ENCODE peak calls at places on chromosome 2, in four cellular contexts. X, S, H and Y are unnamed samples.
A peak's percentile ranks its signal among the peaks of the same experiment; 100 is the strongest.

GRCh38 chr2:45450633-45451032 is 160.4 kb downstream of the SRBD1 start:
- DNase-seq in X (no peak), S (no peak), H (no peak), Y (no peak)

GRCh38 chr2:76491503-76491902 is 780.8 kb upstream of the GCFC2 start:
- DNase-seq in X (no peak), S (no peak), H (no peak), Y (no peak)

GRCh38 chr2:240881913-240882312 is 13.3 kb downstream of the AGXT start:
- DNase-seq in X (no peak), S (no peak), H (no peak), Y (no peak)

GRCh38 chr2:240362826-240363717 is 72.4 kb upstream of the GPC1 start:
- DNase-seq in X (no peak), S (no peak), H (no peak), Y (no peak)

GRCh38 chr2:240125749-240126148 is 10.4 kb downstream of the COPS9 start:
- DNase-seq in X (no peak), S (no peak), H (peak; percentile 64), Y (no peak)

GRCh38 chr2:241842620-241843211 is 16.0 kb downstream of the PDCD1 start:
- DNase-seq in X (no peak), S (no peak), H (peak; percentile 79), Y (no peak)

GRCh38 chr2:190283783-190284182 is 35.8 kb downstream of the HIBCH start:
- DNase-seq in X (peak; percentile 62), S (peak; percentile 13), H (no peak), Y (peak; percentile 44)

GRCh38 chr2:70534183-70534836 is 19.3 kb downstream of the TGFA start:
- DNase-seq in X (no peak), S (no peak), H (no peak), Y (no peak)

GRCh38 chr2:37829202-37829601 is 95.9 kb upstream of the RMDN2 start:
- DNase-seq in X (peak; percentile 81), S (peak; percentile 90), H (no peak), Y (peak; percentile 99)

GRCh38 chr2:84393829-84394228 is 65.3 kb downstream of the SUCLG1 start:
- DNase-seq in X (no peak), S (no peak), H (no peak), Y (peak; percentile 18)

GRCh38 chr2:72149556-72150156 is 2.0 kb upstream of the CYP26B1 start:
- DNase-seq in X (no peak), S (no peak), H (peak; percentile 71), Y (no peak)

GRCh38 chr2:134367915-134368911 is 114.3 kb downstream of the MGAT5 start:
- DNase-seq in X (peak; percentile 88), S (peak; percentile 30), H (no peak), Y (no peak)

GRCh38 chr2:25473758-25474335 is 132.1 kb upstream of the DNMT3A start:
- DNase-seq in X (peak; percentile 42), S (no peak), H (no peak), Y (no peak)

GRCh38 chr2:61535449-61535848 is 2.7 kb downstream of the XPO1 start:
- DNase-seq in X (peak; percentile 12), S (no peak), H (no peak), Y (no peak)

GRCh38 chr2:46520108-46520507 is 40.7 kb downstream of the TMEM247 start:
- DNase-seq in X (no peak), S (no peak), H (no peak), Y (peak; percentile 67)

GRCh38 chr2:186059096-186059495 is 320.5 kb downstream of the FSIP2 start:
- DNase-seq in X (no peak), S (no peak), H (no peak), Y (no peak)

GRCh38 chr2:100756704-100757103 is 63.2 kb upstream of the NPAS2 start:
- DNase-seq in X (peak; percentile 47), S (no peak), H (no peak), Y (no peak)

GRCh38 chr2:80074321-80074720 is 230.2 kb downstream of the LRRTM1 start:
- DNase-seq in X (no peak), S (no peak), H (no peak), Y (no peak)

GRCh38 chr2:66766582-66766981 is 331.7 kb downstream of the MEIS1 start:
- DNase-seq in X (no peak), S (no peak), H (no peak), Y (no peak)
- TF ChIP-seq CTCF in X (no peak), S (no peak), H (no peak), Y (no peak)

GRCh38 chr2:168495524-168495923 is 39.5 kb downstream of the CERS6 start:
- DNase-seq in X (no peak), S (no peak), H (no peak), Y (no peak)

GRCh38 chr2:168490916-168491605 is 35.0 kb downstream of the CERS6 start:
- DNase-seq in X (no peak), S (no peak), H (no peak), Y (no peak)

GRCh38 chr2:168499500-168499899 is 43.4 kb downstream of the CERS6 start:
- DNase-seq in X (no peak), S (no peak), H (no peak), Y (no peak)

GRCh38 chr2:168490015-168490874 is 34.2 kb downstream of the CERS6 start:
- DNase-seq in X (peak; percentile 76), S (no peak), H (no peak), Y (no peak)

GRCh38 chr2:168494190-168494711 is 38.2 kb downstream of the CERS6 start:
- DNase-seq in X (no peak), S (no peak), H (no peak), Y (no peak)
- TF ChIP-seq CTCF in X (peak; percentile 27), S (peak; percentile 20), H (no peak), Y (no peak)

GRCh38 chr2:169478339-169478738 is 955 bp upstream of the BBS5 start:
- DNase-seq in X (no peak), S (no peak), H (no peak), Y (peak; percentile 46)

GRCh38 chr2:169476459-169476858 is 2.8 kb upstream of the BBS5 start:
- DNase-seq in X (peak; percentile 38), S (no peak), H (no peak), Y (no peak)

GRCh38 chr2:169480079-169480465 is 778 bp downstream of the BBS5 start:
- DNase-seq in X (peak; percentile 3), S (no peak), H (no peak), Y (peak; percentile 8)

GRCh38 chr2:169478745-169479256 is 493 bp upstream of the BBS5 start:
- DNase-seq in X (no peak), S (no peak), H (no peak), Y (no peak)

GRCh38 chr2:169479257-169480078 is at the start of gene BBS5:
- DNase-seq in X (peak; percentile 90), S (peak; percentile 58), H (peak; percentile 85), Y (peak; percentile 87)
- TF ChIP-seq CTCF in X (peak; percentile 59), S (peak; percentile 62), H (no peak), Y (peak; percentile 54)

GRCh38 chr2:8544786-8545631 is 136.8 kb upstream of the ID2 start:
- DNase-seq in X (peak; percentile 83), S (peak; percentile 79), H (peak; percentile 76), Y (peak; percentile 93)
- TF ChIP-seq CTCF in X (peak; percentile 55), S (peak; percentile 47), H (no peak), Y (peak; percentile 59)

GRCh38 chr2:168246072-168246482 is 1.3 kb downstream of the STK39 start:
- DNase-seq in X (no peak), S (no peak), H (no peak), Y (no peak)

GRCh38 chr2:168247341-168248305 is at the start of gene STK39:
- DNase-seq in X (peak; percentile 80), S (no peak), H (peak; percentile 75), Y (peak; percentile 71)

GRCh38 chr2:168244318-168244717 is 3.1 kb downstream of the STK39 start:
- DNase-seq in X (no peak), S (no peak), H (no peak), Y (no peak)

GRCh38 chr2:168245074-168245825 is 2.1 kb downstream of the STK39 start:
- DNase-seq in X (no peak), S (no peak), H (no peak), Y (no peak)

GRCh38 chr2:168246483-168247340 is 683 bp downstream of the STK39 start:
- DNase-seq in X (peak; percentile 70), S (no peak), H (peak; percentile 79), Y (peak; percentile 61)
- TF ChIP-seq CTCF in X (peak; percentile 46), S (peak; percentile 42), H (no peak), Y (peak; percentile 24)

GRCh38 chr2:2520396-2520795 is 189.3 kb upstream of the MYT1L start:
- DNase-seq in X (no peak), S (no peak), H (no peak), Y (no peak)
- TF ChIP-seq CTCF in X (no peak), S (no peak), H (no peak), Y (no peak)

GRCh38 chr2:113700186-113700841 is 56.1 kb downstream of the SLC35F5 start:
- DNase-seq in X (no peak), S (no peak), H (no peak), Y (no peak)
- TF ChIP-seq CTCF in X (no peak), S (no peak), H (no peak), Y (no peak)